ENCODE peak calls at places on chromosome 21, in eight cellular contexts. J is esophagus muscularis mucosa, E is H1, I is spleen, Z is IMR-90, S is prostate gland, A is uterus, F is thyroid gland. P is an unnamed sample. For H3K4me1, the result is how much of the 10 kb centered on the place peaks cover.

GRCh38 chr21:9750341-9751086 is 770.9 kb upstream of the TPTE start:
- DNase-seq in J (peak), E (no peak), I (no peak), Z (no peak), S (no peak), A (no peak), F (no peak), P (no peak)

GRCh38 chr21:8990326-8991087 is 1530.9 kb upstream of the TPTE start:
- DNase-seq in J (peak), E (no peak), I (no peak), Z (no peak), S (no peak), A (no peak), F (no peak), P (no peak)

GRCh38 chr21:31181089-31181757 is 142.9 kb upstream of the KRTAP19-8 start:
- DNase-seq in J (no peak), E (no peak), I (no peak), Z (no peak), S (no peak), A (no peak), F (no peak), P (no peak)

GRCh38 chr21:43603230-43603626 is 56.1 kb downstream of the HSF2BP start:
- DNase-seq in J (no peak), E (no peak), I (no peak), Z (no peak), S (no peak), A (no peak), F (peak), P (no peak)

GRCh38 chr21:23026878-23027277 is 2028.7 kb downstream of the NCAM2 start:
- DNase-seq in J (no peak), E (no peak), I (no peak), Z (no peak), S (no peak), A (no peak), F (no peak), P (no peak)

GRCh38 chr21:25732091-25732760 is 2.5 kb downstream of the ATP5PF start:
- DNase-seq in J (no peak), E (no peak), I (no peak), Z (no peak), S (no peak), A (no peak), F (no peak), P (no peak)

GRCh38 chr21:26833460-26833939 is 11.7 kb downstream of the ADAMTS1 start:
- DNase-seq in J (no peak), E (no peak), I (no peak), Z (no peak), S (no peak), A (no peak), F (peak), P (no peak)

GRCh38 chr21:31352841-31353240 is 8.8 kb upstream of the TIAM1 start:
- DNase-seq in J (no peak), E (no peak), I (no peak), Z (no peak), S (no peak), A (no peak), F (no peak), P (no peak)

GRCh38 chr21:25970254-25970930 is 200.2 kb downstream of the APP start:
- DNase-seq in J (no peak), E (no peak), I (no peak), Z (no peak), S (peak), A (no peak), F (no peak), P (no peak)

GRCh38 chr21:34908424-34909055 is 140.6 kb downstream of the RUNX1 start:
- DNase-seq in J (no peak), E (no peak), I (no peak), Z (no peak), S (no peak), A (peak), F (no peak), P (no peak)

DNA sequence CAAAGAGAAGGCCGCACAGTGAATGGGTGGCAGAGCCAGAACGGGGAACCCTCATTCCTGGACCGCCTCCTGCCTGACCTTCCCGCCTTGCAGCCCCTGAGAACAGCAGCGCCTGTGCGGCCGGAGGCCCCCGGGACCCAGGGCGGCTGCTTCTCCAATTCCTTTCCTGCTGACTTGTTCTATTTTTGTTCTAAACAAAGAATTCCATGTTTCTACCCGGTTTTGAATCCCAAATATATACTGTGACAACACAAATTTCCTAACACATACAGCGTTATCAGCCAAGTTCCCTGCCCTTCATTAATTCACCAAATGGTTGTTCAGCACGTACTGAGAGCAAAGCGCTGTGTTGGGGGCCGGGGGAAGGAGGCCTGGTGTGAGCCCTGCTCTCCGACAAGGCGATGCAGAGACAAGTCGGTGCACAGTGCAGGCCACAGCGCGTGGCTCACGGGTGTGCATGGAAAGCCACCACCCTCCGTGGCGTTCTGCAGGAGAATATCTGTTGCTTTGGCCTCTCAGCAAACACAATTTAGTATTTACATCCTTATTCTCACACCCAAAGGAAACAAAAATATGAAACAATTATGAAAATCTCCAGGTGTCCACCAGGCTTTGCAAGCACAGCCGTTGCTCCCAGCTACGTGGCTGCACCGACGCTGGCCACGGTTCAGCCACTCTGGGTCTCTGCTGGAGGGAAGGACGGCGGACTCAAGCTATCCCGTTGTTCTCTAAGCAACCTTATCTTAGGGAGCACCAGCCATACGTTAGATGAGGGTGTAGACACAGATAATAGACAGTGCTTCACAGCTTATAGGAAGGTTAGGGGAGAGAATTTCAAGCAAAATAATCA is 31.7 kb upstream of the COL6A2 start:
- DNase-seq in J (peak), E (no peak), I (no peak), Z (peak), S (no peak), A (no peak), F (no peak), P (no peak)
- H3K4me3 ChIP-seq in J (peak), E (no peak), I (no peak), Z (no peak), S (no peak), A (no peak), F (no peak), P (no peak)

DNA sequence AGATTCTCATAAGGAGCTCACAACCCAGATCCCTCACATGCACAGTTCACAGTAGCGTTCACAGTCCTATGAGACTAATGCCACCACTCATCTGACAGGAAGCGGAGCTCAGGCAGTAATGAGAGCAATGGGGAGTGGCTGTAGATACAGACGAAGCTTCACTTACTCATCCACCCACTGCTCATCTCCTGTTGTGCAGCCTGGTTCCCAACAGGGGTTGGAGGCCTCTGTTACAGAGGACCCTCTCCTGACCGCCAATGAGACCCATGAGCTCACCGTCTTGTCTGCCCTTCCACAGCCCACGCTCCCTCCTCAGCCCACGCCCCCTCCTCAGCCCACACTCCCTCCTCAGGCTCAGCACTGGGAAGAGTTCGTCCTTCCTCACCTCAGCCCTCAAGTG is 39.6 kb downstream of the RSPH1 start:
- DNase-seq in J (no peak), E (no peak), I (peak), Z (no peak), S (no peak), A (no peak), F (no peak), P (no peak)
- TF ChIP-seq POLR2A in J (no peak), E (no peak), I (no peak), Z (no peak), S (no peak), A (no peak), F (no peak), P (no peak)

GRCh38 chr21:32789709-32790108 is 18.2 kb upstream of the PAXBP1 start:
- DNase-seq in J (no peak), E (no peak), I (no peak), Z (no peak), S (no peak), A (no peak), F (no peak), P (no peak)
- H3K4me1 ChIP-seq in J (under half), E (under half), I (under half), Z (under half), S (under half), A (under half), F (under half), P (under half)

DNA sequence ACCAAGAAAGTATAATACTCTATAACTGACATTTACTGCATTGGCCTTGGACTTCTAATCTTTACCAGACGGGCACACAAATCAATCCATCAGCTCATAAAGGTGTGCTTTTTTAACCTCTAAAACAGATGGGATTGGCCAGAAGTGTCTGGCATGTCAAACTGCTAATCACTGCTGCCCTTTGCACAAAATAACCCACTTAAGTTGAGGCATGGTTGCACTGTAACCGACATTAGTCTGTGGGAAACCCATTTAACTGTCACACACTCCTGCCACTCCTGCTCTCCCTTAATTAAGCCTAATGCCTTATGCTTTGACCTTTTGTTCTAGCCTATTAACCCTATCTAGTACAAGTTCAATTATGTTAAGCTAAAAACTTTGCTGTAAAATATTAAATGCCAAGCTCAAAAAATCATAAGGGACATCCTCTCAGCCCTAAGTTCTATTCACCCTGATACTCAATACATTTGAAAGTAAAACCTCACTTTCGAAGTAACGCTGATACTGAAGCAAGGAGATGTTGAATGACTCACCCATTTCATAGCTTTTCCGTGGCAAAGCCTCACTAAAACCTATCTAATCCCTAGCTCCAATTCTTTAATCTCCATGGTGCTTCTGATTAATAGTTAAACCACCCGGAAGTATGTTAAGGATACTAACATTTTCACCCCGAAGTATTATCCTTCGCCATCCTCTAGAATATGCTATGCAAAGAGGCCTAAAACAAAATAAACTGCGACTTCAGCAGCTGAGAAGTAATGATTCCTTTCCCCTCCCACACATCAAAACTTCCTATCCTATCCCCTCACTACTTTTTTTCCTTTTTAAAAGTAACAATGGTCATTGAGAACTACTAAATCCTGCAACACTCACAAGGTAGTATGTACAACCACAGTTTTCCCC is 12.9 kb downstream of the NRIP1 start:
- DNase-seq in J (no peak), E (no peak), I (no peak), Z (peak), S (no peak), A (no peak), F (no peak), P (no peak)
- H3K4me3 ChIP-seq in J (no peak), E (no peak), I (no peak), Z (no peak), S (no peak), A (no peak), F (no peak), P (no peak)

GRCh38 chr21:39349211-39350093 is 564 bp upstream of the HMGN1 start:
- DNase-seq in J (peak), E (peak), I (peak), Z (peak), S (peak), A (peak), F (peak), P (peak)
- TF ChIP-seq POLR2A in J (no peak), E (no peak), I (no peak), Z (no peak), S (peak), A (no peak), F (peak), P (no peak)

DNA sequence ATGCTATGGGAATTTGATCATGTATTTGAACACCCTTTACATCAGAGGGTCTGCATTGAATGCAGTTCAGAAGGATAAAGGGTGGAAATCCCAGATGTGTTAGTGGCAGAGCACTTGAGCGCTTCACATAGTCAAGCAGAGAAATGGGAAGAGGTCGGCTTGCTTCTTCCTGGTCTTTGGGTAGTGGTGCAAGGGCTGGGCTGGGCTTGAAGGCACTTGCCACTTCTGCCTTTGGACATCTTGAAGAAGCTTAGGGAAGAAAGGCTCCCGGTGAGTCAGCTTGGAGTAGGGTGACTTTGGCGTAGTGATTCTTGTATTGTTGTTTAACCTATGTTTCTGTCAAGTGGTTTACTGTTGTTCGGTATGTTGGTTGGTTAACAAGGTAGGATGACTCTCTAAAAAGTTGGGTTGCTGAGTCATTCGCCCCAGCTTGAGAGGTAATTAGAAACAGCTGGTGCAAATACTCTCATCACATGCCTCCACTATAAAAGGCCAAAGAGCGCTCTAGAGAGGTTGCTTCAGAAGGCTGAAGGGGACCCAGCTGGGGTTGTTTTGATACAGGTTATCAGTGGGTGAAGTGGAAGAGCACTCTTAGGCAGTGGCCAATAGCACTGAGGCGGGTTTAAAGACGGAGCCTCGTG is 1.3 kb downstream of the BACH1 start:
- DNase-seq in J (peak), E (no peak), I (peak), Z (peak), S (peak), A (peak), F (peak), P (no peak)
- H3K4me1 ChIP-seq in J (half or more), E (under half), I (half or more), Z (under half), S (under half), A (under half), F (half or more), P (under half)

GRCh38 chr21:38725196-38726157 is 80.3 kb upstream of the ETS2 start:
- DNase-seq in J (no peak), E (no peak), I (no peak), Z (no peak), S (no peak), A (no peak), F (no peak), P (no peak)
- H3K4me3 ChIP-seq in J (no peak), E (no peak), I (no peak), Z (no peak), S (no peak), A (no peak), F (no peak), P (no peak)

GRCh38 chr21:41428847-41429246 is 2.8 kb downstream of the MX1 start:
- DNase-seq in J (peak), E (peak), I (no peak), Z (no peak), S (no peak), A (no peak), F (no peak), P (no peak)
- TF ChIP-seq POLR2A in J (no peak), E (no peak), I (no peak), Z (no peak), S (no peak), A (no peak), F (no peak), P (no peak)

DNA sequence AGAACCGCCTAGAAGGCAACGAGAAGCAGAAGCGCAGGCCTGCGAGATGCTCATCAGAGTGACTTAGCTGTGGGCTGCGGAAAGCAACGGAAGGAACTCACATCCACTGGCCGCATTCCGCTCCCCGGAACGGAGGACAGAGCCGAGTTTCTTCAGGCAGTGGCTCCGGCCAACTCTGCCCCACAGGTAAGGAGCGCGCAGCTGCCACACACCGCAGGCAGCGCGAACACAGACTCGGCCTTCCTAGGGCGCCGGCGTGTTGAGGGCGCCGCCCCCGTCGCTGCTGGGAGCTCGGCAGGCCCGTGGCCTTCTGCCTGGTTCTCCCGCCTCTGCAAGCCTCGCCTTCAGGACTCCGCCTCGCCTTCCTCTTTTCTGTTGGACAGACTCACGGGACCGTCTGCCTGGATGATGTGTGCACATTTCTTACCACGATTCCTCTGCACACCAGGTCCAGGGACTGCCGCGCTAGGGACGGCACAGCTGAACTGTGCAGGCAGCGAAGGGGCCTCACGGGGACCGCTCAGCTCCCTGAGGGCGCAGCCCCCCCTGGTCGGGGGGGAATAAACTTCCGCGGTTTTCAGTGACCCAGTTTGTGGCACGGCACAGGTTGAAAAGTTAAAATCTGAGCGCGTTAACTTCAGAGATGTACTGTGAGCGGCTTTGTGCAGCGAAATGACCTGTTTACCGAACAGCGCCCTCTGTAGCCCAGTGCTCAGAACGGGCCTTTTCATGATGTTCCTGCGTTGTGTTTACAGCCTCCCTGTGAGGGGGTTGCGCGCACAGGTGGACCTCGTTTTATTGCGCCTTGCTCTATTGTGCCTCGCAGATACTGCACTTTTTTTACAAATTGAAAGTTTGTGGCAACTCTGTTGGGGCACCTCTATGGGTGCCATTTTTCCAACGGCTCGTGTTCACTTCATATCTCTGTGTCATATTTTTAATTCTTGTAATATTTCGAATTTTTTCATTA is 15.8 kb downstream of the TCP10L start:
- DNase-seq in J (no peak), E (peak), I (peak), Z (peak), S (peak), A (peak), F (peak), P (peak)
- H3K4me1 ChIP-seq in J (under half), E (under half), I (under half), Z (under half), S (under half), A (under half), F (under half), P (under half)

DNA sequence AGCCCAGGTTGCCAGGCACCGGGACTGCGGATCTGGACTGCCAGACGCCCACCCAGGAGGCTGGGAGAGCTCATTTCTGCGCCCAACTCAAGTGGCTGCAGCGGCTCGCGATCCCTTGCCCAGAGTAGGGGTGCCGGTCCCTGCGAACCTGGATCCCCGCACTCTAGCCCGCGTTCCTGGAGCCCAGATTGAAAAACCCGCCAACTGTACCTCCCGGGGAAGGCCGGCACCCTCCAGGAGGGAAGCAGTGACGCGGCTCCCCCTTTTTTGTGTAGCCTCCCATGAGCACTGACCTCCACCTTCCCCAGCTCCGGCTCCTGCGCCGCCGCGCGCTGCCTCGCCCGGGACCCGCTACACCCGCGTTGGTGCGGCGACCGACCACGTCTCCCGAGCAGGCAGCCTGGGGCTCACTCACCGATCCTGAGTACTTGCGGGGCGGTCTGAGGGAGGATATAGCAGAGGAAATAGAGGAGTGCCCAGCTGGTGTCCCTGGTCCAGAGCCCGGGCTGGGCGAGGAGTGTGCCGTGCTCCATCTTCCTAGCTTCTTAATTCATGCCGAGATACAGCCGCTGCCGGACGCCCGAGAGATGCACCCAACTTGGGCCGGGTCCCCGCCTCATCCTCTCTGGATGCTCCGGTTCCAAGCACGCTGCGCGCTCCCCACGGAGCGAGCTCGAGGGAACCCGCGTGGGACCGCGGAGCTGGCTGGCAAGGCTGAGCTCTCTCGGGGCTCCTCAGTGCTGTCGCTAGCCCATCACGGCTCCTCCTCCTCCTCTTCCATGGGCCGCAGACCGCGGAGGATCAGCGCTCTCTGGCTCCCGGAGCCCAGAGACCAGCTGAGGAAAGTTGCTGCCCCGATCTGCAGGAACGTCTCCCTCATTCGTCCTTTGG is 583 bp downstream of the GRIK1 start:
- DNase-seq in J (no peak), E (peak), I (peak), Z (no peak), S (no peak), A (no peak), F (no peak), P (no peak)
- H3K4me3 ChIP-seq in J (peak), E (peak), I (no peak), Z (no peak), S (peak), A (no peak), F (no peak), P (peak)

P was measured in tibial nerve.